ENCODE peak calls at places on chromosomes 13 and 19, in four cellular contexts. Q, C, H and P are unnamed samples.
A peak's percentile ranks its signal among the peaks of the same experiment; 100 is the strongest.

GRCh38 chr19:10532457-10532856 is 11.2 kb upstream of the ATG4D start:
- DNase-seq in Q (no peak), C (no peak), H (no peak), P (no peak)

GRCh38 chr19:8320564-8321066 is 560 bp downstream of the NDUFA7 start:
- DNase-seq in Q (peak; percentile 44), C (no peak), H (no peak), P (peak; percentile 21)

GRCh38 chr19:48819366-48819816 is 8.6 kb upstream of the BCAT2 start:
- DNase-seq in Q (peak; percentile 85), C (peak; percentile 74), H (peak; percentile 39), P (peak; percentile 73)

GRCh38 chr19:4238831-4239230 is 8.0 kb upstream of the YJU2 start:
- DNase-seq in Q (no peak), C (no peak), H (no peak), P (no peak)

GRCh38 chr13:53694814-53695533 is 666.4 kb downstream of the OLFM4 start:
- DNase-seq in Q (no peak), C (no peak), H (no peak), P (no peak)

GRCh38 chr19:6238643-6239281 is 41.0 kb downstream of the MLLT1 start:
- DNase-seq in Q (no peak), C (no peak), H (peak; percentile 51), P (no peak)

GRCh38 chr13:26656919-26657318 is 99.4 kb downstream of the WASF3 start:
- DNase-seq in Q (no peak), C (no peak), H (no peak), P (no peak)

GRCh38 chr13:71879129-71879535 is 12.1 kb upstream of the DACH1 start:
- DNase-seq in Q (no peak), C (no peak), H (peak; percentile 92), P (peak; percentile 75)

GRCh38 chr13:98796191-98796590 is 43.7 kb upstream of the SLC15A1 start:
- DNase-seq in Q (no peak), C (no peak), H (no peak), P (no peak)

GRCh38 chr19:10809693-10810285 is 26.2 kb downstream of the TMED1 start:
- DNase-seq in Q (no peak), C (no peak), H (no peak), P (no peak)

GRCh38 chr13:66780814-66781213 is 449.3 kb downstream of the PCDH9 start:
- DNase-seq in Q (no peak), C (no peak), H (no peak), P (no peak)

GRCh38 chr19:52492201-52492960 is 35.1 kb upstream of the ZNF808 start:
- DNase-seq in Q (peak; percentile 6), C (no peak), H (peak; percentile 19), P (no peak)

GRCh38 chr13:36163809-36164308 is 32.7 kb upstream of the DCLK1 start:
- DNase-seq in Q (peak; percentile 13), C (no peak), H (peak; percentile 86), P (peak; percentile 1)

GRCh38 chr13:68099616-68100015 is 869.5 kb upstream of the PCDH9 start:
- DNase-seq in Q (no peak), C (no peak), H (no peak), P (no peak)

GRCh38 chr13:64441740-64442139 is 2788.4 kb downstream of the PCDH9 start:
- DNase-seq in Q (no peak), C (no peak), H (no peak), P (no peak)

GRCh38 chr19:3250675-3251074 is 26.2 kb downstream of the CELF5 start:
- DNase-seq in Q (peak; percentile 34), C (no peak), H (no peak), P (peak; percentile 20)

GRCh38 chr19:43624933-43625332 is 5.5 kb upstream of the ZNF428 start:
- DNase-seq in Q (peak; percentile 89), C (no peak), H (no peak), P (peak; percentile 55)

GRCh38 chr13:24203726-24204295 is 43.3 kb downstream of the SPATA13 start:
- DNase-seq in Q (no peak), C (no peak), H (no peak), P (peak; percentile 35)

GRCh38 chr19:29400917-29401711 is 124.7 kb upstream of the VSTM2B start:
- DNase-seq in Q (no peak), C (no peak), H (no peak), P (no peak)

GRCh38 chr19:6233051-6233826 is 46.5 kb downstream of the MLLT1 start:
- DNase-seq in Q (no peak), C (peak; percentile 50), H (no peak), P (peak; percentile 46)

GRCh38 chr13:71524245-71525002 is 342.6 kb downstream of the DACH1 start:
- DNase-seq in Q (no peak), C (no peak), H (peak; percentile 87), P (no peak)

GRCh38 chr19:49690656-49691242 is at the start of gene CPT1C:
- DNase-seq in Q (peak; percentile 76), C (no peak), H (peak; percentile 89), P (peak; percentile 59)

GRCh38 chr19:12840091-12841079 is 2.1 kb downstream of the MAST1 start:
- DNase-seq in Q (peak; percentile 86), C (no peak), H (no peak), P (peak; percentile 65)

GRCh38 chr19:13665125-13665903 is 99.0 kb upstream of the MRI1 start:
- DNase-seq in Q (no peak), C (no peak), H (no peak), P (peak; percentile 88)

GRCh38 chr13:97338571-97338970 is 95.4 kb upstream of the RAP2A start:
- DNase-seq in Q (no peak), C (no peak), H (no peak), P (no peak)

GRCh38 chr13:113874579-113875428 is 10.9 kb upstream of the GAS6 start:
- DNase-seq in Q (no peak), C (no peak), H (no peak), P (no peak)

GRCh38 chr19:58395979-58396627 is 647 bp downstream of the RNF225 start:
- DNase-seq in Q (no peak), C (no peak), H (no peak), P (no peak)

GRCh38 chr19:2167896-2168618 is 4.3 kb downstream of the DOT1L start:
- DNase-seq in Q (peak; percentile 61), C (peak; percentile 71), H (no peak), P (no peak)

GRCh38 chr19:18636183-18636968 is 452 bp upstream of the KLHL26 start:
- DNase-seq in Q (peak; percentile 100), C (peak; percentile 95), H (peak; percentile 92), P (peak; percentile 95)

GRCh38 chr13:24224232-24224680 is 63.7 kb downstream of the SPATA13 start:
- DNase-seq in Q (no peak), C (no peak), H (no peak), P (no peak)

GRCh38 chr13:67878376-67878775 is 648.2 kb upstream of the PCDH9 start:
- DNase-seq in Q (no peak), C (no peak), H (no peak), P (no peak)